ENCODE peak calls at places on chromosomes 12 and 14, in six cellular contexts. P is A673, F is cardiac muscle cell, Y is AG04450, Q is ascending aorta, S is cardiac fibroblast. E is an unnamed sample.

GRCh38 chr12:59196989-59197388 is 276.7 kb upstream of the LRIG3 start:
- DNase-seq in F (no peak), Y (no peak), P (no peak), Q (no peak), S (no peak), E (no peak)

GRCh38 chr12:90896164-90896563 is 58.8 kb downstream of the CCER1 start:
- DNase-seq in Q (no peak), S (peak), F (no peak), Y (peak), P (no peak), E (peak)

GRCh38 chr12:30859226-30859625 is 67.3 kb upstream of the TSPAN11 start:
- DNase-seq in P (no peak), S (no peak), F (no peak), Y (no peak), Q (no peak), E (no peak)

GRCh38 chr12:46679754-46680153 is 146.0 kb downstream of the SLC38A4 start:
- DNase-seq in Y (no peak), Q (no peak), F (no peak), S (no peak), P (no peak), E (no peak)

GRCh38 chr12:608921-609320 is 54.3 kb downstream of the NINJ2 start:
- DNase-seq in P (no peak), Y (no peak), Q (no peak), S (no peak), F (no peak), E (no peak)

GRCh38 chr12:109719123-109720022 is 5.7 kb downstream of the FAM222A start:
- DNase-seq in Q (no peak), P (no peak), S (no peak), F (no peak), Y (no peak), E (no peak)

GRCh38 chr12:91944637-91945036 is 201.0 kb downstream of the BTG1 start:
- DNase-seq in P (no peak), S (no peak), F (no peak), Y (no peak), Q (no peak), E (no peak)

GRCh38 chr12:112590281-112590680 is 171.5 kb downstream of the PTPN11 start:
- DNase-seq in P (no peak), Q (no peak), F (no peak), Y (no peak), S (no peak), E (no peak)

GRCh38 chr14:35669782-35670181 is 135.8 kb downstream of the INSM2 start:
- DNase-seq in Y (peak), Q (no peak), F (no peak), P (no peak), S (peak), E (no peak)

GRCh38 chr12:131007794-131008460 is 54.2 kb downstream of the ADGRD1 start:
- DNase-seq in F (no peak), Y (no peak), P (no peak), S (no peak), Q (no peak), E (no peak)

GRCh38 chr12:122471324-122472226 is 29.2 kb downstream of the ZCCHC8 start:
- DNase-seq in P (peak), F (peak), Q (no peak), Y (peak), S (peak), E (peak)

GRCh38 chr12:57280234-57281062 is 29.5 kb upstream of the STAC3 start:
- DNase-seq in P (peak), Q (peak), Y (peak), S (peak), F (no peak), E (peak)

GRCh38 chr14:22314183-22314820 is 274.7 kb downstream of the DAD1 start:
- DNase-seq in P (peak), Y (no peak), S (peak), F (peak), Q (no peak), E (no peak)

GRCh38 chr12:92295523-92295922 is 149.9 kb upstream of the BTG1 start:
- DNase-seq in Y (peak), F (no peak), P (no peak), Q (no peak), S (peak), E (no peak)

GRCh38 chr14:103372552-103373304 is 12.5 kb upstream of the MARK3 start:
- DNase-seq in S (peak), P (no peak), F (peak), Q (no peak), Y (peak), E (peak)

GRCh38 chr14:75519826-75520692 is 2.2 kb upstream of the BATF start:
- DNase-seq in Q (no peak), F (no peak), S (peak), P (no peak), Y (peak), E (no peak)

GRCh38 chr14:103923863-103924262 is 4.4 kb upstream of the TDRD9 start:
- DNase-seq in Q (no peak), S (no peak), F (no peak), P (no peak), Y (no peak), E (no peak)

GRCh38 chr12:56808954-56809353 is 45.8 kb downstream of the HSD17B6 start:
- DNase-seq in Y (no peak), Q (no peak), F (no peak), P (no peak), S (no peak), E (no peak)

GRCh38 chr12:92561543-92561899 is 141.3 kb upstream of the PLEKHG7 start:
- DNase-seq in P (peak), Q (peak), Y (peak), F (no peak), S (peak), E (peak)

GRCh38 chr12:64673490-64674169 is 63.3 kb downstream of the RASSF3 start:
- DNase-seq in F (no peak), P (peak), Y (no peak), S (no peak), Q (no peak), E (peak)

GRCh38 chr12:95184119-95184518 is 33.1 kb downstream of the FGD6 start:
- DNase-seq in Q (no peak), Y (no peak), F (no peak), P (no peak), S (no peak), E (no peak)
- TF ChIP-seq CTCF in Q (no peak), Y (no peak), F (no peak), P (no peak), S (no peak), E (no peak)

DNA sequence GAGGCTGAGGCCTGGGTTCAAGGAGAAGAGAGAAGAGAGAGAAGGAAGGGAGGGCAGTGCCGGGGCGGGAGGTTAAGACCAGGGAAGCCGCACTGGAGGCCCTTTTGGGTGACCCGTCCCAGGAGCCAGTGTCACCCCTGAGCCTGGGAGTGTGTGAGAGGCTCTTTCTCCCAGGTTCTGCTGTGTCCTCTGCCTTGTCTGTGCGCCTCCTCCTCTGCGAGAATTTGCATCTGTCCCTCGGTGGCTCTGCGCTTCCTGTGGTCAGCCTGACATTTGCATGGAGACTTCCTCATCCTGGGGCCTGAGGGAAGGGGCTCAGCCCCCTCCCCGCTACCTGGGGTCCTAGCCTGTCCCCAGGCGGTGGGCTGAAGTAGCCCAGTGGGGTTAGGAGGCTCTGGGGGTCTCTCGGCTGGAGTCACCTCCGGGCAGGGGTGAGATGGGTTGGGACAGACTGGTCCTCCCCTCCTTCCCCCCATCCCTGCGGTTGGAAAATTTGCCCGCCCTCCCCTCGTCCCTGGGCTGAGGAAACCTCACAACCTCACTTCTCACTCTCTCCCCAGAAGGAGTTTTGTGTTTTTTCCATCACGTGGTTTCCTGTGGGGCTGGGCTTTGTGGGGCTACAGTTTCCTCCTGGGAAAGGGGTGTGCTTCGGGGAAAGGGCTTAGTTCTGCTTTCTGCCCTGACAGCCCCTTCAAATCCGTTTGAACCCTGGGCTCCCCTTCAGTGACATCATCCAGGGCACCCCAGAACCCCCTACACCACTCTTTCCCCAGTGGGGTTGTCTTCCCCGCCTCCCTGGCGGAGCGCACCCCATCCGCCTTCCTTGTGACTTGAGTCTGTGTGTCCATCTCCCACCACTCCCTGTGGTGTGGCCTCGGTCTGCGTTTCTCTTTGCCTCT is 2.5 kb downstream of the PTPN6 start:
- DNase-seq in Y (no peak), F (no peak), P (peak), S (peak), Q (peak), E (no peak)
- H3K4me3 ChIP-seq in Y (no peak), F (no peak), P (no peak), S (no peak), Q (no peak), E (no peak)

GRCh38 chr14:59018978-59019377 is 169.5 kb upstream of the DAAM1 start:
- DNase-seq in S (no peak), F (no peak), P (peak), Q (no peak), Y (no peak), E (no peak)
- TF ChIP-seq CTCF in S (peak), F (peak), P (peak), Q (no peak), Y (peak), E (peak)

DNA sequence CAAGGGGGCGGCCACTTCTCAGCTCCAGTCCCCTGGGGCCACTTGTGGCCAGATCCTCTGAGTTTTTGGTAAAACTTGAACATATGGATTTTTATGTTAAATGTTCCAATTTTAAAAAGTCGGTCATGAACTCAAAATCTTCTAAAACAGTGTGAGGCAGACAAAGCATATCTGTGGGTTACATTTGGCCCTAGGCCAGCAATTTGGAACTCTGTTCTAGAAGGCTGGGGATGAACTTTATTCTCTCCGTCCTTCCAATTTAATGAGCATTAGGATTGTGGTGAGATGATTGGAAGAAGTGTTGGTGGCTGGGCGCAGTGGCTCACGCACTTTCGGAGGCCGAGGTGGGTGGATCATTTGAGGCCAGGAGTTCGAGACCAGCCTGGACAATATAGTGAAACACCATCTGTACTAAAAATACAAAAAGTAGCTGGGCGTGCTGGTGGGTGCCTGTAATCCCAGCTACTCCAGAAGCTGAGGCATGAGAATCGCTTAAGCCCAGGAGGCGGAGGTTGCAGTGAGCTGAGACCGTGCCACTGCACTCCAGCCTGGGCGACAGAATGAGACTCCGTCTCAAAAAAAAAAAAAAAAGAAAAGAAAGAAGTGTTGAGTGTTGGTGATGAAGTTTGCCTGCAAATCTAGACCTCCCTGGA is 3.1 kb upstream of the PPP1CC start:
- DNase-seq in S (peak), F (no peak), Q (no peak), Y (no peak), P (no peak), E (no peak)
- H3K4me3 ChIP-seq in S (no peak), F (no peak), Q (no peak), Y (no peak), P (no peak), E (no peak)

GRCh38 chr12:114648711-114649110 is 35.3 kb downstream of the TBX3 start:
- DNase-seq in F (no peak), S (no peak), P (no peak), Y (no peak), Q (no peak), E (no peak)

GRCh38 chr12:114649585-114649984 is 34.4 kb downstream of the TBX3 start:
- DNase-seq in S (no peak), P (no peak), Q (no peak), Y (no peak), F (peak), E (no peak)
- TF ChIP-seq CTCF in S (no peak), P (no peak), Q (no peak), Y (no peak), F (no peak), E (no peak)

DNA sequence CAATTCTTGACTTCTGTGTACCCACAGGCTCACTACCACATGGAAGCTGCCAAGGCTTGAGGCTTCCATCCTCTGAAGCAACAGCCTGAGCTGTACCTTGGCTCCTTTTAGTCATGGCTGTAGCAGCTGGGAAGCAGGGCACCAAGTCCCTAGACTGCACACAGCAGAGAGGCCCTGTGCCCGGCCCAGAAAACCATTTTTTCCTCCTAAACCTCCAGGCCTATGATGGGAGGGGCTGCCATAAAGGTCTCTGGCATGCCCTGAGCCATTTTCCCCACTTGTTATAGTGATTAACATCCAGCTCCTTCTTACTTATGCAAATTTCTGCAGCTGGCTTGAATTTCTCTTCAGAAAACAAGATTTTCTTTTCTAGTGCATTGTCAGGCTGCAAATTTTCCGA is 121.8 kb downstream of the RPS6KA5 start:
- DNase-seq in Q (no peak), P (no peak), F (no peak), Y (no peak), S (no peak), E (no peak)
- H3K4me3 ChIP-seq in Q (no peak), P (no peak), F (no peak), Y (no peak), S (no peak), E (no peak)